ENCODE peak calls at places on chromosome 10, in four cellular contexts. J, K, X and S are unnamed samples.

GRCh38 chr10:30823651-30824050 is 194.1 kb upstream of the LYZL2 start:
- DNase-seq in J (no peak), X (no peak), K (no peak), S (no peak)

GRCh38 chr10:34528320-34528719 is 286.8 kb downstream of the PARD3 start:
- DNase-seq in K (peak), J (peak), X (no peak), S (peak)

GRCh38 chr10:24553051-24553612 is 170.6 kb downstream of the ARHGAP21 start:
- DNase-seq in X (no peak), K (no peak), J (no peak), S (no peak)

GRCh38 chr10:78548369-78548985 is 514.8 kb downstream of the RPS24 start:
- DNase-seq in X (no peak), J (no peak), K (no peak), S (no peak)

GRCh38 chr10:79078367-79079073 is 9.8 kb downstream of the ZMIZ1 start:
- DNase-seq in J (no peak), K (peak), X (no peak), S (no peak)

GRCh38 chr10:123309740-123310139 is 155.5 kb downstream of the BUB3 start:
- DNase-seq in X (no peak), J (peak), K (no peak), S (no peak)

GRCh38 chr10:128095753-128096469 is 30.3 kb downstream of the MKI67 start:
- DNase-seq in K (no peak), J (no peak), X (no peak), S (no peak)

GRCh38 chr10:119449760-119450461 is 92.6 kb downstream of the RGS10 start:
- DNase-seq in X (peak), J (peak), K (no peak), S (no peak)

GRCh38 chr10:93678386-93678785 is 24.0 kb downstream of the FRA10AC1 start:
- DNase-seq in X (no peak), J (no peak), K (no peak), S (no peak)

GRCh38 chr10:62374862-62375710 is 917 bp downstream of the ZNF365 start:
- DNase-seq in K (peak), J (no peak), X (no peak), S (no peak)

GRCh38 chr10:86180861-86181260 is 185.7 kb downstream of the GRID1 start:
- DNase-seq in J (no peak), K (no peak), X (no peak), S (no peak)

GRCh38 chr10:119030421-119031250 is 1.1 kb downstream of the NANOS1 start:
- DNase-seq in K (peak), X (peak), J (peak), S (no peak)

GRCh38 chr10:130631139-130631864 is 495.1 kb downstream of the GLRX3 start:
- DNase-seq in X (no peak), K (no peak), J (no peak), S (no peak)

GRCh38 chr10:81514811-81515210 is 360.2 kb upstream of the NRG3 start:
- DNase-seq in K (no peak), J (no peak), X (no peak), S (no peak)

GRCh38 chr10:69124558-69125121 is 662 bp downstream of the VPS26A start:
- DNase-seq in K (peak), J (peak), X (peak), S (peak)

GRCh38 chr10:22010973-22011408 is 7.5 kb upstream of the DNAJC1 start:
- DNase-seq in K (peak), J (peak), X (no peak), S (peak)

GRCh38 chr10:103449208-103450144 is 2.7 kb downstream of the CALHM2 start:
- DNase-seq in X (no peak), J (no peak), K (no peak), S (no peak)

GRCh38 chr10:16559236-16559773 is 37.6 kb upstream of the C1QL3 start:
- DNase-seq in J (no peak), X (no peak), K (no peak), S (no peak)

GRCh38 chr10:26361946-26362345 is 76.2 kb upstream of the APBB1IP start:
- DNase-seq in X (no peak), K (no peak), J (no peak), S (no peak)

GRCh38 chr10:24882047-24882698 is 70.2 kb downstream of the PRTFDC1 start:
- DNase-seq in J (peak), K (no peak), X (no peak), S (no peak)

GRCh38 chr10:100685331-100685730 is 60.1 kb upstream of the PAX2 start:
- DNase-seq in J (no peak), K (no peak), X (no peak), S (no peak)

GRCh38 chr10:31754803-31755624 is 173.6 kb downstream of the ARHGAP12 start:
- DNase-seq in J (no peak), X (peak), K (peak), S (no peak)

GRCh38 chr10:119135517-119135890 is 30.0 kb downstream of the SFXN4 start:
- DNase-seq in J (peak), K (no peak), X (no peak), S (peak)

GRCh38 chr10:23363788-23364135 is 19.2 kb upstream of the C10orf67 start:
- DNase-seq in J (no peak), K (no peak), X (no peak), S (no peak)

GRCh38 chr10:126439947-126440346 is 51.7 kb upstream of the ADAM12 start:
- DNase-seq in J (no peak), K (no peak), X (no peak), S (no peak)

GRCh38 chr10:235921-236320 is 100.7 kb downstream of the ZMYND11 start:
- DNase-seq in J (peak), X (no peak), K (no peak), S (no peak)

GRCh38 chr10:241451-241850 is 106.2 kb downstream of the ZMYND11 start:
- DNase-seq in X (no peak), J (no peak), K (no peak), S (no peak)

GRCh38 chr10:244227-244626 is 109.0 kb downstream of the ZMYND11 start:
- DNase-seq in X (no peak), J (no peak), K (no peak), S (no peak)

GRCh38 chr10:234708-235406 is 99.6 kb downstream of the ZMYND11 start:
- DNase-seq in X (no peak), K (no peak), J (no peak), S (no peak)

GRCh38 chr10:239109-239508 is 103.9 kb downstream of the ZMYND11 start:
- DNase-seq in J (peak), K (no peak), X (no peak), S (no peak)
- TF ChIP-seq CTCF in J (no peak), K (peak), X (no peak), S (no peak)

GRCh38 chr10:132563485-132564248 is 26.1 kb downstream of the INPP5A start:
- DNase-seq in X (no peak), K (peak), J (no peak), S (no peak)
- TF ChIP-seq CTCF in X (no peak), K (no peak), J (no peak), S (no peak)

GRCh38 chr10:72140850-72141249 is 52.5 kb upstream of the SPOCK2 start:
- DNase-seq in X (no peak), K (no peak), J (no peak), S (no peak)

GRCh38 chr10:72140174-72140573 is 51.8 kb upstream of the SPOCK2 start:
- DNase-seq in K (no peak), X (no peak), J (no peak), S (no peak)

GRCh38 chr10:72146559-72147323 is 58.4 kb upstream of the SPOCK2 start:
- DNase-seq in J (no peak), K (no peak), X (no peak), S (no peak)

GRCh38 chr10:72145657-72146450 is 57.5 kb upstream of the SPOCK2 start:
- DNase-seq in X (no peak), J (no peak), K (peak), S (no peak)
- TF ChIP-seq CTCF in X (no peak), J (no peak), K (no peak), S (no peak)

GRCh38 chr10:28585076-28585475 is 52.2 kb downstream of the WAC start:
- DNase-seq in J (no peak), X (no peak), K (peak), S (no peak)

GRCh38 chr10:28586176-28586575 is 53.3 kb downstream of the WAC start:
- DNase-seq in X (no peak), J (no peak), K (no peak), S (no peak)

GRCh38 chr10:28592953-28593352 is 60.0 kb downstream of the WAC start:
- DNase-seq in J (peak), X (no peak), K (no peak), S (peak)

GRCh38 chr10:28587270-28587969 is 54.5 kb downstream of the WAC start:
- DNase-seq in J (peak), X (no peak), K (no peak), S (no peak)

DNA sequence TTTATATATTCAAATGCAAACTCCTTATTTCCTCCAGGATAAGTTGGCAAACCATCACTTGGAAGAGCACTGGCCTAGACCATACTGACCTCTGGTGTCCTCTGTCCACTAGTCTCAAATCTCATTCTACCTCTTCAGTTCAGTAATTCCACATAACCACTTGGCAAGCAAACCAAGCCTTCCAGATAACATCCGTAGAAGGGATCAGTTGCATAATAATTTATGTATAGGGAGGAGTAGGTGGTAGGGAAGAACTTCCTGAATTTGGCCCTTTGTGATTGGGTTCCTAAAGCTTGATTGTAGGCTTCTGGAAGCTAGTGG is 55.0 kb downstream of the WAC start:
- DNase-seq in J (peak), K (no peak), X (no peak), S (peak)
- TF ChIP-seq CTCF in J (no peak), K (peak), X (no peak), S (peak)

GRCh38 chr10:8401531-8401930 is 347.0 kb downstream of the GATA3 start:
- DNase-seq in J (no peak), K (no peak), X (no peak), S (no peak)

GRCh38 chr10:8402469-8403074 is 348.1 kb downstream of the GATA3 start:
- DNase-seq in J (no peak), K (no peak), X (no peak), S (no peak)

GRCh38 chr10:8404721-8405120 is 350.2 kb downstream of the GATA3 start:
- DNase-seq in K (no peak), J (no peak), X (no peak), S (no peak)

GRCh38 chr10:8405551-8405950 is 351.1 kb downstream of the GATA3 start:
- DNase-seq in K (no peak), X (no peak), J (no peak), S (no peak)

GRCh38 chr10:8403711-8404371 is 349.4 kb downstream of the GATA3 start:
- DNase-seq in X (no peak), J (no peak), K (peak), S (no peak)
- TF ChIP-seq CTCF in X (no peak), J (no peak), K (peak), S (no peak)